ENCODE peak calls at places on chromosomes 16 and 17, in ten cellular contexts. One of them, this sample, is unnamed.

GRCh38 chr16:2061023-2061422 is 13.2 kb downstream of the TSC2 start:
- DNase-seq in activated T-helper 9 cell treated with anti-CD3 and anti-CD28 coated beads, Interleukin-2, amount 50 U/mL, for 16 hours: no peak
- DNase-seq in mesothelial cell of epicardium: no peak
- DNase-seq in GM23248: no peak
- DNase-seq in stimulated activated CD4-positive, alpha-beta T cell treated with anti-CD3 and anti-CD28 coated beads, Interleukin-4, amount 100 ng/mL, for 48 hours: no peak
- DNase-seq in upper lobe of left lung: no peak
- DNase-seq in astrocyte of the hippocampus: no peak
- DNase-seq in SHP77: no peak
- DNase-seq in HTR-8/SVneo: no peak
- DNase-seq in RWPE1: no peak
- DNase-seq in this sample: no peak

GRCh38 chr16:75065149-75065807 is 51.3 kb downstream of the LDHD start:
- DNase-seq in activated T-helper 9 cell treated with anti-CD3 and anti-CD28 coated beads, Interleukin-2, amount 50 U/mL, for 16 hours: no peak
- DNase-seq in mesothelial cell of epicardium: no peak
- DNase-seq in GM23248: no peak
- DNase-seq in stimulated activated CD4-positive, alpha-beta T cell treated with anti-CD3 and anti-CD28 coated beads, Interleukin-4, amount 100 ng/mL, for 48 hours: no peak
- DNase-seq in upper lobe of left lung: peak
- DNase-seq in astrocyte of the hippocampus: no peak
- DNase-seq in SHP77: no peak
- DNase-seq in HTR-8/SVneo: no peak
- DNase-seq in RWPE1: no peak
- DNase-seq in this sample: no peak

GRCh38 chr17:28199115-28199514 is 119.9 kb upstream of the TMEM97 start:
- DNase-seq in activated T-helper 9 cell treated with anti-CD3 and anti-CD28 coated beads, Interleukin-2, amount 50 U/mL, for 16 hours: no peak
- DNase-seq in mesothelial cell of epicardium: no peak
- DNase-seq in GM23248: no peak
- DNase-seq in stimulated activated CD4-positive, alpha-beta T cell treated with anti-CD3 and anti-CD28 coated beads, Interleukin-4, amount 100 ng/mL, for 48 hours: no peak
- DNase-seq in upper lobe of left lung: no peak
- DNase-seq in astrocyte of the hippocampus: no peak
- DNase-seq in SHP77: no peak
- DNase-seq in HTR-8/SVneo: no peak
- DNase-seq in RWPE1: no peak
- DNase-seq in this sample: no peak

GRCh38 chr17:52306314-52306713 is 147.8 kb upstream of the CA10 start:
- DNase-seq in activated T-helper 9 cell treated with anti-CD3 and anti-CD28 coated beads, Interleukin-2, amount 50 U/mL, for 16 hours: no peak
- DNase-seq in mesothelial cell of epicardium: no peak
- DNase-seq in GM23248: no peak
- DNase-seq in stimulated activated CD4-positive, alpha-beta T cell treated with anti-CD3 and anti-CD28 coated beads, Interleukin-4, amount 100 ng/mL, for 48 hours: no peak
- DNase-seq in upper lobe of left lung: no peak
- DNase-seq in astrocyte of the hippocampus: no peak
- DNase-seq in SHP77: no peak
- DNase-seq in HTR-8/SVneo: no peak
- DNase-seq in RWPE1: no peak
- DNase-seq in this sample: no peak

GRCh38 chr16:83926726-83927397 is 26.2 kb upstream of the OSGIN1 start:
- DNase-seq in activated T-helper 9 cell treated with anti-CD3 and anti-CD28 coated beads, Interleukin-2, amount 50 U/mL, for 16 hours: peak
- DNase-seq in mesothelial cell of epicardium: peak
- DNase-seq in GM23248: peak
- DNase-seq in stimulated activated CD4-positive, alpha-beta T cell treated with anti-CD3 and anti-CD28 coated beads, Interleukin-4, amount 100 ng/mL, for 48 hours: peak
- DNase-seq in upper lobe of left lung: peak
- DNase-seq in astrocyte of the hippocampus: peak
- DNase-seq in SHP77: peak
- DNase-seq in HTR-8/SVneo: peak
- DNase-seq in RWPE1: peak
- DNase-seq in this sample: peak

GRCh38 chr17:28317965-28318758 is 838 bp upstream of the TMEM97 start:
- DNase-seq in activated T-helper 9 cell treated with anti-CD3 and anti-CD28 coated beads, Interleukin-2, amount 50 U/mL, for 16 hours: no peak
- DNase-seq in mesothelial cell of epicardium: no peak
- DNase-seq in GM23248: peak
- DNase-seq in stimulated activated CD4-positive, alpha-beta T cell treated with anti-CD3 and anti-CD28 coated beads, Interleukin-4, amount 100 ng/mL, for 48 hours: no peak
- DNase-seq in upper lobe of left lung: no peak
- DNase-seq in astrocyte of the hippocampus: peak
- DNase-seq in SHP77: peak
- DNase-seq in HTR-8/SVneo: no peak
- DNase-seq in RWPE1: no peak
- DNase-seq in this sample: peak

GRCh38 chr17:50042211-50042610 is 13.7 kb upstream of the ITGA3 start:
- DNase-seq in activated T-helper 9 cell treated with anti-CD3 and anti-CD28 coated beads, Interleukin-2, amount 50 U/mL, for 16 hours: no peak
- DNase-seq in mesothelial cell of epicardium: no peak
- DNase-seq in GM23248: no peak
- DNase-seq in stimulated activated CD4-positive, alpha-beta T cell treated with anti-CD3 and anti-CD28 coated beads, Interleukin-4, amount 100 ng/mL, for 48 hours: no peak
- DNase-seq in upper lobe of left lung: no peak
- DNase-seq in astrocyte of the hippocampus: no peak
- DNase-seq in SHP77: no peak
- DNase-seq in HTR-8/SVneo: no peak
- DNase-seq in RWPE1: no peak
- DNase-seq in this sample: no peak

GRCh38 chr17:49361129-49361901 is 735 bp downstream of the ZNF652 start:
- DNase-seq in activated T-helper 9 cell treated with anti-CD3 and anti-CD28 coated beads, Interleukin-2, amount 50 U/mL, for 16 hours: peak
- DNase-seq in mesothelial cell of epicardium: no peak
- DNase-seq in GM23248: peak
- DNase-seq in stimulated activated CD4-positive, alpha-beta T cell treated with anti-CD3 and anti-CD28 coated beads, Interleukin-4, amount 100 ng/mL, for 48 hours: peak
- DNase-seq in upper lobe of left lung: peak
- DNase-seq in astrocyte of the hippocampus: peak
- DNase-seq in SHP77: peak
- DNase-seq in HTR-8/SVneo: peak
- DNase-seq in RWPE1: peak
- DNase-seq in this sample: peak

GRCh38 chr16:88978608-88979346 is 1.8 kb upstream of the CBFA2T3 start:
- DNase-seq in activated T-helper 9 cell treated with anti-CD3 and anti-CD28 coated beads, Interleukin-2, amount 50 U/mL, for 16 hours: no peak
- DNase-seq in mesothelial cell of epicardium: no peak
- DNase-seq in GM23248: no peak
- DNase-seq in stimulated activated CD4-positive, alpha-beta T cell treated with anti-CD3 and anti-CD28 coated beads, Interleukin-4, amount 100 ng/mL, for 48 hours: no peak
- DNase-seq in upper lobe of left lung: no peak
- DNase-seq in astrocyte of the hippocampus: no peak
- DNase-seq in SHP77: no peak
- DNase-seq in HTR-8/SVneo: no peak
- DNase-seq in RWPE1: no peak
- DNase-seq in this sample: no peak

GRCh38 chr16:73714976-73715375 is 581.6 kb upstream of the PSMD7 start:
- DNase-seq in activated T-helper 9 cell treated with anti-CD3 and anti-CD28 coated beads, Interleukin-2, amount 50 U/mL, for 16 hours: no peak
- DNase-seq in mesothelial cell of epicardium: no peak
- DNase-seq in GM23248: no peak
- DNase-seq in stimulated activated CD4-positive, alpha-beta T cell treated with anti-CD3 and anti-CD28 coated beads, Interleukin-4, amount 100 ng/mL, for 48 hours: no peak
- DNase-seq in upper lobe of left lung: no peak
- DNase-seq in astrocyte of the hippocampus: no peak
- DNase-seq in SHP77: no peak
- DNase-seq in HTR-8/SVneo: no peak
- DNase-seq in RWPE1: no peak
- DNase-seq in this sample: no peak

GRCh38 chr16:70156207-70156978 is 17.2 kb upstream of the CLEC18C start:
- DNase-seq in activated T-helper 9 cell treated with anti-CD3 and anti-CD28 coated beads, Interleukin-2, amount 50 U/mL, for 16 hours: no peak
- DNase-seq in mesothelial cell of epicardium: no peak
- DNase-seq in GM23248: no peak
- DNase-seq in stimulated activated CD4-positive, alpha-beta T cell treated with anti-CD3 and anti-CD28 coated beads, Interleukin-4, amount 100 ng/mL, for 48 hours: no peak
- DNase-seq in upper lobe of left lung: no peak
- DNase-seq in astrocyte of the hippocampus: no peak
- DNase-seq in SHP77: no peak
- DNase-seq in HTR-8/SVneo: peak
- DNase-seq in RWPE1: no peak
- DNase-seq in this sample: no peak

GRCh38 chr17:76208120-76208519 is 32.2 kb downstream of the RNF157 start:
- DNase-seq in activated T-helper 9 cell treated with anti-CD3 and anti-CD28 coated beads, Interleukin-2, amount 50 U/mL, for 16 hours: no peak
- DNase-seq in mesothelial cell of epicardium: no peak
- DNase-seq in GM23248: no peak
- DNase-seq in stimulated activated CD4-positive, alpha-beta T cell treated with anti-CD3 and anti-CD28 coated beads, Interleukin-4, amount 100 ng/mL, for 48 hours: no peak
- DNase-seq in upper lobe of left lung: no peak
- DNase-seq in astrocyte of the hippocampus: no peak
- DNase-seq in SHP77: no peak
- DNase-seq in HTR-8/SVneo: no peak
- DNase-seq in RWPE1: no peak
- DNase-seq in this sample: no peak

GRCh38 chr16:19382887-19383816 is 34.5 kb upstream of the TMC5 start:
- DNase-seq in activated T-helper 9 cell treated with anti-CD3 and anti-CD28 coated beads, Interleukin-2, amount 50 U/mL, for 16 hours: no peak
- DNase-seq in mesothelial cell of epicardium: no peak
- DNase-seq in GM23248: no peak
- DNase-seq in stimulated activated CD4-positive, alpha-beta T cell treated with anti-CD3 and anti-CD28 coated beads, Interleukin-4, amount 100 ng/mL, for 48 hours: no peak
- DNase-seq in upper lobe of left lung: peak
- DNase-seq in astrocyte of the hippocampus: peak
- DNase-seq in SHP77: peak
- DNase-seq in HTR-8/SVneo: no peak
- DNase-seq in RWPE1: no peak
- DNase-seq in this sample: no peak

GRCh38 chr16:50308237-50308965 is 42.0 kb downstream of the ADCY7 start:
- DNase-seq in activated T-helper 9 cell treated with anti-CD3 and anti-CD28 coated beads, Interleukin-2, amount 50 U/mL, for 16 hours: no peak
- DNase-seq in mesothelial cell of epicardium: no peak
- DNase-seq in GM23248: no peak
- DNase-seq in stimulated activated CD4-positive, alpha-beta T cell treated with anti-CD3 and anti-CD28 coated beads, Interleukin-4, amount 100 ng/mL, for 48 hours: no peak
- DNase-seq in upper lobe of left lung: peak
- DNase-seq in astrocyte of the hippocampus: no peak
- DNase-seq in SHP77: no peak
- DNase-seq in HTR-8/SVneo: no peak
- DNase-seq in RWPE1: no peak
- DNase-seq in this sample: no peak

GRCh38 chr17:1726626-1727257 is 2.2 kb downstream of the WDR81 start:
- DNase-seq in activated T-helper 9 cell treated with anti-CD3 and anti-CD28 coated beads, Interleukin-2, amount 50 U/mL, for 16 hours: no peak
- DNase-seq in mesothelial cell of epicardium: no peak
- DNase-seq in GM23248: no peak
- DNase-seq in stimulated activated CD4-positive, alpha-beta T cell treated with anti-CD3 and anti-CD28 coated beads, Interleukin-4, amount 100 ng/mL, for 48 hours: no peak
- DNase-seq in upper lobe of left lung: no peak
- DNase-seq in astrocyte of the hippocampus: no peak
- DNase-seq in SHP77: no peak
- DNase-seq in HTR-8/SVneo: no peak
- DNase-seq in RWPE1: no peak
- DNase-seq in this sample: no peak

GRCh38 chr16:78324649-78325274 is 225.3 kb downstream of the WWOX start:
- DNase-seq in activated T-helper 9 cell treated with anti-CD3 and anti-CD28 coated beads, Interleukin-2, amount 50 U/mL, for 16 hours: no peak
- DNase-seq in mesothelial cell of epicardium: no peak
- DNase-seq in GM23248: no peak
- DNase-seq in stimulated activated CD4-positive, alpha-beta T cell treated with anti-CD3 and anti-CD28 coated beads, Interleukin-4, amount 100 ng/mL, for 48 hours: no peak
- DNase-seq in upper lobe of left lung: no peak
- DNase-seq in astrocyte of the hippocampus: no peak
- DNase-seq in SHP77: no peak
- DNase-seq in HTR-8/SVneo: no peak
- DNase-seq in RWPE1: no peak
- DNase-seq in this sample: no peak

GRCh38 chr17:67393809-67394418 is 16.8 kb downstream of the PITPNC1 start:
- DNase-seq in activated T-helper 9 cell treated with anti-CD3 and anti-CD28 coated beads, Interleukin-2, amount 50 U/mL, for 16 hours: no peak
- DNase-seq in mesothelial cell of epicardium: no peak
- DNase-seq in GM23248: no peak
- DNase-seq in stimulated activated CD4-positive, alpha-beta T cell treated with anti-CD3 and anti-CD28 coated beads, Interleukin-4, amount 100 ng/mL, for 48 hours: no peak
- DNase-seq in upper lobe of left lung: no peak
- DNase-seq in astrocyte of the hippocampus: no peak
- DNase-seq in SHP77: no peak
- DNase-seq in HTR-8/SVneo: no peak
- DNase-seq in RWPE1: no peak
- DNase-seq in this sample: no peak

GRCh38 chr17:80637286-80637703 is 92.7 kb downstream of the RPTOR start:
- DNase-seq in activated T-helper 9 cell treated with anti-CD3 and anti-CD28 coated beads, Interleukin-2, amount 50 U/mL, for 16 hours: no peak
- DNase-seq in mesothelial cell of epicardium: no peak
- DNase-seq in GM23248: no peak
- DNase-seq in stimulated activated CD4-positive, alpha-beta T cell treated with anti-CD3 and anti-CD28 coated beads, Interleukin-4, amount 100 ng/mL, for 48 hours: no peak
- DNase-seq in upper lobe of left lung: no peak
- DNase-seq in astrocyte of the hippocampus: no peak
- DNase-seq in SHP77: no peak
- DNase-seq in HTR-8/SVneo: no peak
- DNase-seq in RWPE1: no peak
- DNase-seq in this sample: no peak

GRCh38 chr17:16419074-16419928 is 3.9 kb downstream of the TRPV2 start:
- DNase-seq in activated T-helper 9 cell treated with anti-CD3 and anti-CD28 coated beads, Interleukin-2, amount 50 U/mL, for 16 hours: peak
- DNase-seq in mesothelial cell of epicardium: no peak
- DNase-seq in GM23248: peak
- DNase-seq in stimulated activated CD4-positive, alpha-beta T cell treated with anti-CD3 and anti-CD28 coated beads, Interleukin-4, amount 100 ng/mL, for 48 hours: peak
- DNase-seq in upper lobe of left lung: no peak
- DNase-seq in astrocyte of the hippocampus: peak
- DNase-seq in SHP77: peak
- DNase-seq in HTR-8/SVneo: peak
- DNase-seq in RWPE1: peak
- DNase-seq in this sample: no peak

GRCh38 chr16:28110074-28110473 is 46.6 kb upstream of the GSG1L start:
- DNase-seq in activated T-helper 9 cell treated with anti-CD3 and anti-CD28 coated beads, Interleukin-2, amount 50 U/mL, for 16 hours: no peak
- DNase-seq in mesothelial cell of epicardium: no peak
- DNase-seq in GM23248: no peak
- DNase-seq in stimulated activated CD4-positive, alpha-beta T cell treated with anti-CD3 and anti-CD28 coated beads, Interleukin-4, amount 100 ng/mL, for 48 hours: no peak
- DNase-seq in upper lobe of left lung: no peak
- DNase-seq in astrocyte of the hippocampus: no peak
- DNase-seq in SHP77: no peak
- DNase-seq in HTR-8/SVneo: no peak
- DNase-seq in RWPE1: no peak
- DNase-seq in this sample: no peak

GRCh38 chr17:42248351-42249179 is 27.6 kb downstream of the STAT5B start:
- DNase-seq in activated T-helper 9 cell treated with anti-CD3 and anti-CD28 coated beads, Interleukin-2, amount 50 U/mL, for 16 hours: peak
- DNase-seq in mesothelial cell of epicardium: no peak
- DNase-seq in GM23248: peak
- DNase-seq in stimulated activated CD4-positive, alpha-beta T cell treated with anti-CD3 and anti-CD28 coated beads, Interleukin-4, amount 100 ng/mL, for 48 hours: peak
- DNase-seq in upper lobe of left lung: peak
- DNase-seq in astrocyte of the hippocampus: peak
- DNase-seq in SHP77: peak
- DNase-seq in HTR-8/SVneo: no peak
- DNase-seq in RWPE1: no peak
- DNase-seq in this sample: peak

GRCh38 chr17:10033982-10034381 is 128.9 kb upstream of the RCVRN start:
- DNase-seq in activated T-helper 9 cell treated with anti-CD3 and anti-CD28 coated beads, Interleukin-2, amount 50 U/mL, for 16 hours: no peak
- DNase-seq in mesothelial cell of epicardium: no peak
- DNase-seq in GM23248: peak
- DNase-seq in stimulated activated CD4-positive, alpha-beta T cell treated with anti-CD3 and anti-CD28 coated beads, Interleukin-4, amount 100 ng/mL, for 48 hours: no peak
- DNase-seq in upper lobe of left lung: peak
- DNase-seq in astrocyte of the hippocampus: no peak
- DNase-seq in SHP77: no peak
- DNase-seq in HTR-8/SVneo: no peak
- DNase-seq in RWPE1: no peak
- DNase-seq in this sample: no peak

GRCh38 chr16:82248257-82248656 is 78.2 kb upstream of the MPHOSPH6 start:
- DNase-seq in activated T-helper 9 cell treated with anti-CD3 and anti-CD28 coated beads, Interleukin-2, amount 50 U/mL, for 16 hours: no peak
- DNase-seq in mesothelial cell of epicardium: no peak
- DNase-seq in GM23248: no peak
- DNase-seq in stimulated activated CD4-positive, alpha-beta T cell treated with anti-CD3 and anti-CD28 coated beads, Interleukin-4, amount 100 ng/mL, for 48 hours: no peak
- DNase-seq in upper lobe of left lung: no peak
- DNase-seq in astrocyte of the hippocampus: no peak
- DNase-seq in SHP77: no peak
- DNase-seq in HTR-8/SVneo: no peak
- DNase-seq in RWPE1: no peak
- DNase-seq in this sample: no peak

GRCh38 chr17:34125921-34126320 is 129.2 kb upstream of the CCL2 start:
- DNase-seq in activated T-helper 9 cell treated with anti-CD3 and anti-CD28 coated beads, Interleukin-2, amount 50 U/mL, for 16 hours: no peak
- DNase-seq in mesothelial cell of epicardium: no peak
- DNase-seq in GM23248: no peak
- DNase-seq in stimulated activated CD4-positive, alpha-beta T cell treated with anti-CD3 and anti-CD28 coated beads, Interleukin-4, amount 100 ng/mL, for 48 hours: no peak
- DNase-seq in upper lobe of left lung: no peak
- DNase-seq in astrocyte of the hippocampus: no peak
- DNase-seq in SHP77: no peak
- DNase-seq in HTR-8/SVneo: no peak
- DNase-seq in RWPE1: no peak
- DNase-seq in this sample: no peak

GRCh38 chr17:60506312-60506711 is 19.7 kb downstream of the APPBP2 start:
- DNase-seq in activated T-helper 9 cell treated with anti-CD3 and anti-CD28 coated beads, Interleukin-2, amount 50 U/mL, for 16 hours: no peak
- DNase-seq in mesothelial cell of epicardium: no peak
- DNase-seq in GM23248: peak
- DNase-seq in stimulated activated CD4-positive, alpha-beta T cell treated with anti-CD3 and anti-CD28 coated beads, Interleukin-4, amount 100 ng/mL, for 48 hours: no peak
- DNase-seq in upper lobe of left lung: no peak
- DNase-seq in astrocyte of the hippocampus: peak
- DNase-seq in SHP77: no peak
- DNase-seq in HTR-8/SVneo: peak
- DNase-seq in RWPE1: no peak
- DNase-seq in this sample: no peak

GRCh38 chr16:14148569-14148968 is 77.5 kb downstream of the MRTFB start:
- DNase-seq in activated T-helper 9 cell treated with anti-CD3 and anti-CD28 coated beads, Interleukin-2, amount 50 U/mL, for 16 hours: no peak
- DNase-seq in mesothelial cell of epicardium: no peak
- DNase-seq in GM23248: peak
- DNase-seq in stimulated activated CD4-positive, alpha-beta T cell treated with anti-CD3 and anti-CD28 coated beads, Interleukin-4, amount 100 ng/mL, for 48 hours: no peak
- DNase-seq in upper lobe of left lung: no peak
- DNase-seq in astrocyte of the hippocampus: peak
- DNase-seq in SHP77: peak
- DNase-seq in HTR-8/SVneo: no peak
- DNase-seq in RWPE1: peak
- DNase-seq in this sample: no peak

GRCh38 chr16:21163576-21163975 is 5.1 kb downstream of the LDAF1 start:
- DNase-seq in activated T-helper 9 cell treated with anti-CD3 and anti-CD28 coated beads, Interleukin-2, amount 50 U/mL, for 16 hours: no peak
- DNase-seq in mesothelial cell of epicardium: no peak
- DNase-seq in GM23248: peak
- DNase-seq in stimulated activated CD4-positive, alpha-beta T cell treated with anti-CD3 and anti-CD28 coated beads, Interleukin-4, amount 100 ng/mL, for 48 hours: no peak
- DNase-seq in upper lobe of left lung: no peak
- DNase-seq in astrocyte of the hippocampus: no peak
- DNase-seq in SHP77: no peak
- DNase-seq in HTR-8/SVneo: no peak
- DNase-seq in RWPE1: no peak
- DNase-seq in this sample: no peak

GRCh38 chr16:19919142-19919541 is 34.5 kb upstream of the GPRC5B start:
- DNase-seq in activated T-helper 9 cell treated with anti-CD3 and anti-CD28 coated beads, Interleukin-2, amount 50 U/mL, for 16 hours: no peak
- DNase-seq in mesothelial cell of epicardium: no peak
- DNase-seq in GM23248: no peak
- DNase-seq in stimulated activated CD4-positive, alpha-beta T cell treated with anti-CD3 and anti-CD28 coated beads, Interleukin-4, amount 100 ng/mL, for 48 hours: no peak
- DNase-seq in upper lobe of left lung: no peak
- DNase-seq in astrocyte of the hippocampus: no peak
- DNase-seq in SHP77: no peak
- DNase-seq in HTR-8/SVneo: no peak
- DNase-seq in RWPE1: no peak
- DNase-seq in this sample: no peak

This sample was measured in neural crest cell.